ENCODE peak calls at places on chromosomes 2 and 18, in four cellular contexts. One of them, this sample, is unnamed.
A peak's percentile ranks its signal among the peaks of the same experiment; 100 is the strongest.

GRCh38 chr2:21251216-21251971 is 127.6 kb downstream of the TDRD15 start:
- DNase-seq in fibroblast of lung: no peak
- DNase-seq in left ventricle myocardium inferior: no peak
- DNase-seq in MCF 10A: peak; percentile 17
- DNase-seq in this sample: no peak

GRCh38 chr18:61502472-61502871 is 169.2 kb downstream of the CDH20 start:
- DNase-seq in left ventricle myocardium inferior: no peak
- DNase-seq in MCF 10A: peak; percentile 61
- DNase-seq in fibroblast of lung: peak; percentile 74
- DNase-seq in this sample: peak; percentile 68

GRCh38 chr2:145822892-145823534 is 1303.1 kb upstream of the ZEB2 start:
- DNase-seq in left ventricle myocardium inferior: no peak
- DNase-seq in MCF 10A: no peak
- DNase-seq in fibroblast of lung: no peak
- DNase-seq in this sample: no peak

GRCh38 chr2:181892795-181893435 is 1.4 kb downstream of the ITPRID2 start:
- DNase-seq in MCF 10A: no peak
- DNase-seq in left ventricle myocardium inferior: no peak
- DNase-seq in fibroblast of lung: peak; percentile 58
- DNase-seq in this sample: no peak

GRCh38 chr2:207202645-207203044 is 36.9 kb upstream of the KLF7 start:
- DNase-seq in fibroblast of lung: peak; percentile 54
- DNase-seq in left ventricle myocardium inferior: no peak
- DNase-seq in MCF 10A: peak; percentile 78
- DNase-seq in this sample: peak; percentile 63

GRCh38 chr2:38174131-38174530 is 98.2 kb upstream of the CYP1B1 start:
- DNase-seq in fibroblast of lung: no peak
- DNase-seq in left ventricle myocardium inferior: no peak
- DNase-seq in MCF 10A: no peak
- DNase-seq in this sample: no peak

GRCh38 chr2:230774348-230774951 is 61.8 kb downstream of the CAB39 start:
- DNase-seq in MCF 10A: peak; percentile 75
- DNase-seq in left ventricle myocardium inferior: no peak
- DNase-seq in fibroblast of lung: peak; percentile 94
- DNase-seq in this sample: no peak

GRCh38 chr18:22683196-22683676 is 249.9 kb upstream of the RBBP8 start:
- DNase-seq in left ventricle myocardium inferior: peak; percentile 47
- DNase-seq in fibroblast of lung: peak; percentile 83
- DNase-seq in MCF 10A: peak; percentile 67
- DNase-seq in this sample: no peak

GRCh38 chr2:3517948-3518495 is 1.3 kb downstream of the ADI1 start:
- DNase-seq in left ventricle myocardium inferior: no peak
- DNase-seq in MCF 10A: no peak
- DNase-seq in fibroblast of lung: no peak
- DNase-seq in this sample: no peak

GRCh38 chr2:109473616-109474318 is 140.0 kb downstream of the SEPTIN10 start:
- DNase-seq in left ventricle myocardium inferior: no peak
- DNase-seq in fibroblast of lung: no peak
- DNase-seq in MCF 10A: no peak
- DNase-seq in this sample: no peak

GRCh38 chr2:234751275-234751938 is 200.4 kb upstream of the SH3BP4 start:
- DNase-seq in left ventricle myocardium inferior: no peak
- DNase-seq in MCF 10A: peak; percentile 21
- DNase-seq in fibroblast of lung: no peak
- DNase-seq in this sample: no peak
- TF ChIP-seq CTCF in left ventricle myocardium inferior: no peak
- TF ChIP-seq CTCF in MCF 10A: no peak
- TF ChIP-seq CTCF in fibroblast of lung: no peak
- TF ChIP-seq CTCF in this sample: no peak

DNA sequence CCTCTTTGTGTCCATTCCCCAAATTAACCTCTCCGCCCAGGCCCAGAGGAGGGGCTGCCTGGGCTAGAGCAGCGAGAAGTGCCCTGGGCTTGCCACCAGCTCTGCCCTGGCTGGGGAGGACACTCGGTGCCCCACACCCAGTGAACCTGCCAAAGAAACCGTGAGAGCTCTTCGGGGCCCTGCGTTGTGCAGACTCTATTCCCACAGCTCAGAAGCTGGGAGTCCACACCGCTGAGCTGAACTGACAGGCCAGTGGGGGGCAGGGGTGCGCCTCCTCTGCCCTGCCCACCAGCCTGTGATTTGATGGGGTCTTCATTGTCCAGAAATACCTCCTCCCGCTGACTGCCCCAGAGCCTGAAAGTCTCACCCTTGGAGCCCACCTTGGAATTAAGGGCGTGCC is 13.5 kb downstream of the KHK start:
- DNase-seq in fibroblast of lung: no peak
- DNase-seq in left ventricle myocardium inferior: no peak
- DNase-seq in MCF 10A: no peak
- DNase-seq in this sample: no peak
- TF ChIP-seq CTCF in fibroblast of lung: no peak
- TF ChIP-seq CTCF in left ventricle myocardium inferior: no peak
- TF ChIP-seq CTCF in MCF 10A: no peak
- TF ChIP-seq CTCF in this sample: no peak

GRCh38 chr2:64699712-64700111 is 46.0 kb upstream of the SERTAD2 start:
- DNase-seq in MCF 10A: no peak
- DNase-seq in left ventricle myocardium inferior: no peak
- DNase-seq in fibroblast of lung: no peak
- DNase-seq in this sample: no peak
- TF ChIP-seq CTCF in MCF 10A: no peak
- TF ChIP-seq CTCF in left ventricle myocardium inferior: no peak
- TF ChIP-seq CTCF in fibroblast of lung: no peak
- TF ChIP-seq CTCF in this sample: no peak

DNA sequence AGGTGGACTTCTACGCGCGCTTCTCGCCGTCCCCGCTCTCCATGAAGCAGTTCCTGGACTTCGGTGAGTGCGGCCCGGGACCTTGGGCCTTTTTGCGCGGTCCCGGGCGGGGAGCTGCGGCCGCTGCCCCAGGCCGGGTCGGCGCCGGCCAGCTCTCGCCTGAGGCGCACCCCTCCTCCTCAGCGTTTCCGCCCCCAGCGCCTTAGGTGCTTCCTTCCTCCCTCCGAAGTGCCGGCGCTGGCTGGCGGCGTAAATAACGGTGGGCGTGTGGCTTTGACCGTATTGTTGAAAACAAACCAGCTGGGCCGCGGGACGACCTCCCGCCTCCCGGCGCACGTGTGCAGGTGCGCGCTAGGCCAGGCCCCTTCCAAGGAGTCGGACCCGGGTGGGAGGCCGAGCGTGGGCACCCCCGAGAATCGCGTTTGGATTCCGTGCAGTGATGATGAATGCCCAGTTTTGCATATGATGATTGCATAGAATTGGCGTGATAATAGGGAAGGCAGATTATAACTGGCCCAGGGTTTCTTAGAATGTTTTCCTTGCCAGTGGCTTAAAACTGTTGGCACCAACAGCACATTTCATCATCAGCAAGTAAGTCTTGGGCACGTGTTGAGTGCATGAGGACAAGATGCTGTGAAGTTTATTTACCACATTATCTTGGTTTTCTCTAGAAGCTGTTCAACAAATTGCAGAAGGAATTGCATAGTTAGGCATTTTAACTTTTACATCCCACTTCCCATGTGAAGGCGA is 569 bp downstream of the PDK1 start:
- DNase-seq in MCF 10A: peak; percentile 77
- DNase-seq in left ventricle myocardium inferior: peak; percentile 57
- DNase-seq in fibroblast of lung: peak; percentile 85
- DNase-seq in this sample: peak; percentile 68
- TF ChIP-seq CTCF in MCF 10A: no peak
- TF ChIP-seq CTCF in left ventricle myocardium inferior: no peak
- TF ChIP-seq CTCF in fibroblast of lung: no peak
- TF ChIP-seq CTCF in this sample: no peak

DNA sequence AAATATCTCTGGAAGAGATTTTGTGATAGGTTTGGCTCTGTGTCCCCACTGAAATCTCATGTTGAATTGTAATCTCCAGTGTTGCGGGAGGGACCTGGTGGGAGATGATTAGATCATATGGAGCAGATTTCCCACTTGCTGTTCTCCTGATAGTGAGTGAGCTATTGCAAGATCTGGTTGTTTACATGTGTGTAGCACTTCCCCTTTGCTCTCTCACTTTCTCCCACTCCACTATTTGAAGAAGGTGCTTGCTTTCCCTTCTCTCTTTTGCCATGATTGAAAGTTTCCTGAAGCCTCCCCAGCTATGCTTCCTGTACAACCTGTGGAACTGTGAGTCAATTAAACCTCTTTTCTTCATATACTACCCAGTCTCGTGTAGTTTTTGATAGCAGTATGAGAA is 97.0 kb upstream of the FN1 start:
- DNase-seq in left ventricle myocardium inferior: no peak
- DNase-seq in MCF 10A: no peak
- DNase-seq in fibroblast of lung: no peak
- DNase-seq in this sample: no peak
- TF ChIP-seq CTCF in left ventricle myocardium inferior: no peak
- TF ChIP-seq CTCF in MCF 10A: no peak
- TF ChIP-seq CTCF in fibroblast of lung: no peak
- TF ChIP-seq CTCF in this sample: no peak

GRCh38 chr2:42076357-42076921 is 28.6 kb downstream of the PKDCC start:
- DNase-seq in left ventricle myocardium inferior: no peak
- DNase-seq in fibroblast of lung: no peak
- DNase-seq in MCF 10A: no peak
- DNase-seq in this sample: no peak

GRCh38 chr2:42074661-42075060 is 26.8 kb downstream of the PKDCC start:
- DNase-seq in left ventricle myocardium inferior: no peak
- DNase-seq in MCF 10A: no peak
- DNase-seq in fibroblast of lung: no peak
- DNase-seq in this sample: no peak

GRCh38 chr2:42079737-42080287 is 32.0 kb downstream of the PKDCC start:
- DNase-seq in fibroblast of lung: no peak
- DNase-seq in MCF 10A: no peak
- DNase-seq in left ventricle myocardium inferior: no peak
- DNase-seq in this sample: no peak

GRCh38 chr2:42073739-42074138 is 25.9 kb downstream of the PKDCC start:
- DNase-seq in MCF 10A: no peak
- DNase-seq in left ventricle myocardium inferior: no peak
- DNase-seq in fibroblast of lung: peak; percentile 91
- DNase-seq in this sample: no peak

DNA sequence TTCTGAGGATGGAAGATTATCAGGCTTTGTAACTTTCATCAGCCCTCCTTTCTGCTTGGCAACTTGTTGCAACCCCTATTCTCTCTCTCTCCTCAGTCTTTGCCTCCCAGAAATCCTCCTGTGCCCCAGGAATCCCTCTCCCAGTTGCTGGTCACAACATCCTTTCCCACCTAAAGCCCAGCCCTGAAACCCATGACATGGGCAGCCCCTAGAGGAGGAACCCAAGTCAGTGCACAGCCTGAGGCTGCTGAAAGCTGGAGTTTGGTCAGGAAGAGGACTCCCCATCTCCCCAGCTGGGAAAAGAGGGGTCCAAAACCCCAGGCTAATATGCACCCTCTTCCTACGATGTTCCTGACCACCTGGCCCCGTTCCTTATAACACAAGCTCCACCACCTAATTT is 29.5 kb downstream of the PKDCC start:
- DNase-seq in left ventricle myocardium inferior: no peak
- DNase-seq in fibroblast of lung: no peak
- DNase-seq in MCF 10A: no peak
- DNase-seq in this sample: no peak
- TF ChIP-seq CTCF in left ventricle myocardium inferior: peak; percentile 46
- TF ChIP-seq CTCF in fibroblast of lung: peak; percentile 25
- TF ChIP-seq CTCF in MCF 10A: no peak
- TF ChIP-seq CTCF in this sample: no peak

DNA sequence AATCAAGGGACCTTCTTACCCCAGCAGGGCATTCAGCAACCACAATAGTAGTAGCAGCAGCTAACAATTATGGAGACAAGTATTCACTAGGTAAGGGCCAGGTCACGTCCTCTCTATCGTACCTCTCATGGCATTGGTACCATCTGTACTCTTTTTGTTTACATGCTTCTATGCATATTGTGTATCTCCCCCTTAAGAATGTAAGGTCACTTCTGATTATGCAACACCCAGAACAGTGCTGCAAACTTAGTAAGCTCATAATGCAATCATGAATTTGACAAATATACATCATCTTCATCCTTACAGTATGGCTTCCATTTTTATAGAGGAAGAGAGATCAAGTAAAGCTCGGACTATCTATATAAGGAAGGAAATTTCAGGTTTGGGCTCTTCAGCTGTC is 46.1 kb downstream of the SPRED2 start:
- DNase-seq in fibroblast of lung: peak; percentile 46
- DNase-seq in MCF 10A: peak; percentile 33
- DNase-seq in left ventricle myocardium inferior: no peak
- DNase-seq in this sample: no peak
- TF ChIP-seq CTCF in fibroblast of lung: no peak
- TF ChIP-seq CTCF in MCF 10A: no peak
- TF ChIP-seq CTCF in left ventricle myocardium inferior: no peak
- TF ChIP-seq CTCF in this sample: no peak

GRCh38 chr18:5890261-5890605 is 5.1 kb downstream of the TMEM200C start:
- DNase-seq in MCF 10A: no peak
- DNase-seq in left ventricle myocardium inferior: no peak
- DNase-seq in fibroblast of lung: no peak
- DNase-seq in this sample: no peak

GRCh38 chr18:5891361-5892215 is 3.7 kb downstream of the TMEM200C start:
- DNase-seq in fibroblast of lung: no peak
- DNase-seq in MCF 10A: no peak
- DNase-seq in left ventricle myocardium inferior: no peak
- DNase-seq in this sample: no peak

GRCh38 chr18:5892772-5893431 is 2.4 kb downstream of the TMEM200C start:
- DNase-seq in left ventricle myocardium inferior: no peak
- DNase-seq in fibroblast of lung: no peak
- DNase-seq in MCF 10A: no peak
- DNase-seq in this sample: no peak

GRCh38 chr18:5894215-5894612 is 1.1 kb downstream of the TMEM200C start:
- DNase-seq in left ventricle myocardium inferior: no peak
- DNase-seq in fibroblast of lung: no peak
- DNase-seq in MCF 10A: no peak
- DNase-seq in this sample: no peak

DNA sequence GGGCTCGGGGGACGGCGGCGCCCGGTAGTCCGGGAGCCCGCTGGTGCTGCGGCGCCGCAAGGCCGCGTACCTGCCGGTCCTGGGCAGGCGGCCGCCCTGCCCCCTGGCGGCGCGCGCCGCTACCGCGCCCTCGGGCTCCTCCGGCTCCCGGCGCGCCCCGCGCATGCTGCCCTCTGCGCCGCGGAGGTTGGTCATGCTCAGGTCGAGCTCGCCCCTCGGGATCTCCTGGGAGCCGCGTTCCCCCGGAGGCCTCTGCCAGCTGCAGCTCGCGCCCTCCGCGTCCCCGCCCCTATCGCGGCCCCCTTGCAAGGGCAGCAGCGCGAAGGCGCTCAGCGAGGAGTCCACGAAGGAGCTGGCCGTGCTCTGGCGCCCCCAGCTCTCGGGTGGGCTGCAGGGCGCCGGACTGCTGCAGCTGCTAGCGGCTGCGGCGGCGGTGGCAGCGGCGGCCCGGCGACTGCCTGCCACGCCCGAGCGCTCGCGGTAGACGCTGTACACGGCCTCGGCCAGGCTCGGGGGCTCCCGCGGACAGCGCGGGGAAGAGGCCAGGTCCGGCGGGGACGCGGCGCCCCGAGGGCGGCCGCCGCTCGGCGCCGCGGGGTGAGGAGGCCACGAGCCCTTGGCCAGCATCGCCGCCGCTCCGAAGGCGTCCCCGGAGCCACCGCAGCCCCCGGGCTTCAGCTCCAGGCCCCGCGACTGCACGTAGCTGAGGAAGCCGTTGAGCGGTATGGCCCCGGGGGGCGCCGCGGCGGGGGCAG is 4.5 kb downstream of the TMEM200C start:
- DNase-seq in left ventricle myocardium inferior: peak; percentile 29
- DNase-seq in fibroblast of lung: no peak
- DNase-seq in MCF 10A: no peak
- DNase-seq in this sample: peak; percentile 81
- TF ChIP-seq CTCF in left ventricle myocardium inferior: peak; percentile 83
- TF ChIP-seq CTCF in fibroblast of lung: no peak
- TF ChIP-seq CTCF in MCF 10A: no peak
- TF ChIP-seq CTCF in this sample: peak; percentile 82

This sample was measured in endothelial cell.